ENCODE peak calls at places on chromosomes 5 and 9, in eight cellular contexts. H is mesenchymal stem cell; S is left ventricle myocardium superior; M is cardiac fibroblast; G is HuH-7.5; C is NCI-H1092 treated with DMSO at 0.1 percent for 48 hours; T is stimulated activated effector memory CD8-positive, alpha-beta T cell treated with anti-CD3 and anti-CD28 coated beads, Interleukin-12 subunit alpha, Interleukin-12 subunit beta, amount 100 ng/mL, for 72 hours; P is HT-29. K is an unnamed sample.

GRCh38 chr5:160802567-160802966 is 49.4 kb downstream of the ATP10B start:
- DNase-seq in S (no peak), H (no peak), T (no peak), M (no peak), C (no peak), P (peak), G (no peak), K (no peak)

GRCh38 chr5:93601053-93601429 is 18.0 kb downstream of the NR2F1 start:
- DNase-seq in G (no peak), T (no peak), M (no peak), S (no peak), P (no peak), H (no peak), C (no peak), K (no peak)

GRCh38 chr5:117624226-117624625 is 1049.6 kb upstream of the SEMA6A start:
- DNase-seq in T (no peak), S (no peak), G (no peak), M (no peak), H (no peak), P (no peak), C (no peak), K (no peak)

GRCh38 chr5:170070556-170071412 is 34.9 kb upstream of the FOXI1 start:
- DNase-seq in M (peak), H (peak), C (peak), S (peak), G (peak), T (no peak), P (peak), K (peak)

GRCh38 chr5:530001-530400 is 5.8 kb upstream of the SLC9A3 start:
- DNase-seq in P (no peak), G (no peak), H (no peak), T (no peak), M (no peak), C (no peak), S (no peak), K (no peak)

GRCh38 chr5:152883061-152883460 is 478.0 kb upstream of the NMUR2 start:
- DNase-seq in P (no peak), G (no peak), T (no peak), S (no peak), M (no peak), H (no peak), C (no peak), K (no peak)

GRCh38 chr9:136808781-136809158 is 1.0 kb downstream of the RABL6 start:
- DNase-seq in H (peak), M (peak), P (peak), T (no peak), S (no peak), G (no peak), C (no peak), K (no peak)

GRCh38 chr9:125472926-125473701 is 211.5 kb downstream of the GAPVD1 start:
- DNase-seq in S (peak), P (no peak), C (peak), T (no peak), G (peak), M (peak), H (peak), K (no peak)

GRCh38 chr5:74919487-74919886 is 53.3 kb upstream of the FAM169A start:
- DNase-seq in C (peak), G (no peak), M (peak), T (no peak), S (no peak), H (peak), P (peak), K (no peak)

GRCh38 chr5:71533614-71534013 is 53.5 kb upstream of the MCCC2 start:
- DNase-seq in H (peak), T (no peak), C (no peak), G (no peak), M (peak), S (no peak), P (no peak), K (no peak)

GRCh38 chr9:18490591-18491370 is 16.8 kb downstream of the ADAMTSL1 start:
- DNase-seq in H (peak), P (no peak), G (no peak), C (peak), M (peak), T (no peak), S (no peak), K (no peak)

GRCh38 chr5:43729846-43730478 is 127.0 kb downstream of the NNT start:
- DNase-seq in G (no peak), S (no peak), T (no peak), P (peak), C (peak), M (peak), H (peak), K (no peak)

GRCh38 chr5:35924122-35924949 is 14.1 kb downstream of the CAPSL start:
- DNase-seq in M (peak), T (no peak), G (no peak), C (no peak), S (no peak), H (peak), P (no peak), K (no peak)

GRCh38 chr5:170386743-170387142 is 2.4 kb downstream of the KCNMB1 start:
- DNase-seq in S (no peak), P (no peak), M (no peak), C (no peak), H (no peak), T (no peak), G (no peak), K (no peak)

GRCh38 chr9:135605238-135605781 is 34.0 kb downstream of the GLT6D1 start:
- DNase-seq in C (no peak), G (no peak), P (no peak), S (peak), T (no peak), H (peak), M (no peak), K (peak)

K was measured in left colon.